ENCODE peak calls at places on chromosomes 2 and 18, in seven cellular contexts. N, C, M, P, Y, D and Q are unnamed samples.

GRCh38 chr2:42252464-42252863 is 83.3 kb downstream of the EML4 start:
- DNase-seq in N (no peak), C (no peak), M (no peak), P (no peak), Y (no peak), D (no peak), Q (no peak)

GRCh38 chr2:6913415-6914157 is 3.6 kb upstream of the RNF144A start:
- DNase-seq in N (no peak), C (no peak), M (no peak), P (no peak), Y (no peak), D (no peak), Q (no peak)

GRCh38 chr2:239328306-239329191 is 72.3 kb downstream of the HDAC4 start:
- DNase-seq in N (no peak), C (peak), M (peak), P (peak), Y (peak), D (peak), Q (peak)

GRCh38 chr2:203913947-203914346 is 22.6 kb upstream of the ICOS start:
- DNase-seq in N (no peak), C (no peak), M (no peak), P (no peak), Y (no peak), D (no peak), Q (no peak)

GRCh38 chr2:66531156-66531555 is 96.2 kb downstream of the MEIS1 start:
- DNase-seq in N (no peak), C (no peak), M (peak), P (no peak), Y (no peak), D (no peak), Q (no peak)

GRCh38 chr2:180115675-180116074 is 108.6 kb upstream of the CWC22 start:
- DNase-seq in N (no peak), C (peak), M (peak), P (no peak), Y (no peak), D (no peak), Q (peak)

GRCh38 chr2:97908208-97908676 is 87.5 kb downstream of the TMEM131 start:
- DNase-seq in N (no peak), C (no peak), M (no peak), P (no peak), Y (no peak), D (no peak), Q (no peak)

GRCh38 chr2:224442092-224442999 is 40.4 kb upstream of the FAM124B start:
- DNase-seq in N (no peak), C (peak), M (no peak), P (no peak), Y (no peak), D (no peak), Q (peak)

GRCh38 chr18:48525671-48526070 is 13.2 kb upstream of the CTIF start:
- DNase-seq in N (no peak), C (no peak), M (no peak), P (no peak), Y (no peak), D (no peak), Q (no peak)

GRCh38 chr18:79005653-79006052 is 26.0 kb downstream of the SALL3 start:
- DNase-seq in N (no peak), C (no peak), M (no peak), P (no peak), Y (no peak), D (peak), Q (no peak)

GRCh38 chr2:132923787-132924186 is 253.8 kb upstream of the LYPD1 start:
- DNase-seq in N (no peak), C (peak), M (peak), P (no peak), Y (no peak), D (no peak), Q (peak)

GRCh38 chr18:8283901-8284585 is 325.2 kb upstream of the RAB12 start:
- DNase-seq in N (no peak), C (peak), M (peak), P (no peak), Y (no peak), D (no peak), Q (peak)

GRCh38 chr18:79309572-79310278 is 86.0 kb upstream of the NFATC1 start:
- DNase-seq in N (no peak), C (peak), M (no peak), P (no peak), Y (no peak), D (no peak), Q (no peak)

GRCh38 chr2:215931256-215931903 is 82.0 kb downstream of the MREG start:
- DNase-seq in N (no peak), C (peak), M (peak), P (peak), Y (peak), D (peak), Q (peak)

GRCh38 chr2:101330253-101330921 is 21.9 kb upstream of the RNF149 start:
- DNase-seq in N (no peak), C (peak), M (no peak), P (peak), Y (peak), D (peak), Q (no peak)

GRCh38 chr2:219142329-219142728 is 18.3 kb downstream of the NHEJ1 start:
- DNase-seq in N (no peak), C (peak), M (peak), P (peak), Y (no peak), D (no peak), Q (peak)

GRCh38 chr18:57789105-57789504 is 14.0 kb downstream of the ATP8B1 start:
- DNase-seq in N (no peak), C (peak), M (peak), P (no peak), Y (no peak), D (no peak), Q (peak)

GRCh38 chr2:174329157-174329715 is 5.5 kb upstream of the SP9 start:
- DNase-seq in N (no peak), C (no peak), M (no peak), P (no peak), Y (no peak), D (no peak), Q (no peak)

GRCh38 chr2:67782443-67782842 is 280.4 kb downstream of the C1D start:
- DNase-seq in N (no peak), C (peak), M (peak), P (no peak), Y (no peak), D (no peak), Q (peak)

GRCh38 chr2:111100765-111101162 is 19.9 kb upstream of the BCL2L11 start:
- DNase-seq in N (no peak), C (no peak), M (no peak), P (no peak), Y (no peak), D (no peak), Q (no peak)

GRCh38 chr2:64692401-64692800 is 38.7 kb upstream of the SERTAD2 start:
- DNase-seq in N (no peak), C (peak), M (peak), P (no peak), Y (no peak), D (no peak), Q (peak)

GRCh38 chr18:48727685-48728084 is 188.9 kb downstream of the CTIF start:
- DNase-seq in N (no peak), C (no peak), M (no peak), P (no peak), Y (no peak), D (no peak), Q (peak)

GRCh38 chr2:222739939-222740338 is 68.5 kb downstream of the MOGAT1 start:
- DNase-seq in N (no peak), C (no peak), M (no peak), P (no peak), Y (no peak), D (no peak), Q (no peak)

GRCh38 chr18:61322265-61322873 is 10.9 kb upstream of the CDH20 start:
- DNase-seq in N (no peak), C (peak), M (peak), P (peak), Y (peak), D (peak), Q (peak)

GRCh38 chr18:27130029-27130428 is 55.1 kb downstream of the CHST9 start:
- DNase-seq in N (no peak), C (no peak), M (no peak), P (no peak), Y (no peak), D (no peak), Q (no peak)

GRCh38 chr18:76823574-76823973 is 1.2 kb downstream of the ZNF236 start:
- DNase-seq in N (peak), C (peak), M (peak), P (peak), Y (peak), D (peak), Q (no peak)

GRCh38 chr2:28506112-28506511 is 10.3 kb downstream of the PLB1 start:
- DNase-seq in N (no peak), C (no peak), M (peak), P (no peak), Y (no peak), D (no peak), Q (no peak)

GRCh38 chr18:26470011-26470637 is 78.2 kb downstream of the KCTD1 start:
- DNase-seq in N (no peak), C (peak), M (peak), P (no peak), Y (no peak), D (no peak), Q (no peak)

GRCh38 chr2:106866636-106867035 is 19.3 kb downstream of the ST6GAL2 start:
- DNase-seq in N (no peak), C (no peak), M (no peak), P (no peak), Y (no peak), D (no peak), Q (no peak)

GRCh38 chr2:147181351-147182029 is 663.3 kb upstream of the ACVR2A start:
- DNase-seq in N (no peak), C (no peak), M (no peak), P (no peak), Y (no peak), D (no peak), Q (no peak)
- H3K4me3 ChIP-seq in N (no peak), C (no peak), M (no peak), P (no peak), Y (no peak), D (no peak), Q (no peak)

GRCh38 chr2:168212866-168213265 is 34.5 kb downstream of the STK39 start:
- DNase-seq in N (no peak), C (no peak), M (peak), P (no peak), Y (no peak), D (no peak), Q (peak)

GRCh38 chr2:168212167-168212566 is 35.2 kb downstream of the STK39 start:
- DNase-seq in N (no peak), C (no peak), M (no peak), P (no peak), Y (no peak), D (no peak), Q (no peak)

GRCh38 chr2:168210216-168210897 is 37.0 kb downstream of the STK39 start:
- DNase-seq in N (no peak), C (no peak), M (no peak), P (no peak), Y (no peak), D (no peak), Q (no peak)

GRCh38 chr2:168211664-168212163 is 35.7 kb downstream of the STK39 start:
- DNase-seq in N (no peak), C (no peak), M (peak), P (no peak), Y (no peak), D (no peak), Q (no peak)

GRCh38 chr2:168210898-168211570 is 36.4 kb downstream of the STK39 start:
- DNase-seq in N (no peak), C (peak), M (peak), P (no peak), Y (no peak), D (no peak), Q (peak)
- H3K4me3 ChIP-seq in N (peak), C (no peak), M (no peak), P (no peak), Y (peak), D (peak), Q (no peak)

GRCh38 chr2:190360965-190361364 is 17.6 kb downstream of the INPP1 start:
- DNase-seq in N (no peak), C (no peak), M (no peak), P (no peak), Y (no peak), D (no peak), Q (no peak)

GRCh38 chr2:190362894-190363293 is 19.5 kb downstream of the INPP1 start:
- DNase-seq in N (no peak), C (no peak), M (no peak), P (no peak), Y (no peak), D (no peak), Q (no peak)

GRCh38 chr2:190359896-190360376 is 16.5 kb downstream of the INPP1 start:
- DNase-seq in N (no peak), C (peak), M (peak), P (peak), Y (peak), D (peak), Q (peak)

GRCh38 chr2:190361572-190361971 is 18.2 kb downstream of the INPP1 start:
- DNase-seq in N (no peak), C (no peak), M (no peak), P (no peak), Y (no peak), D (no peak), Q (no peak)

GRCh38 chr2:190360561-190360960 is 17.2 kb downstream of the INPP1 start:
- DNase-seq in N (no peak), C (no peak), M (peak), P (no peak), Y (no peak), D (no peak), Q (no peak)
- H3K4me3 ChIP-seq in N (no peak), C (no peak), M (no peak), P (no peak), Y (no peak), D (no peak), Q (no peak)

GRCh38 chr2:2564300-2565085 is 233.4 kb upstream of the MYT1L start:
- DNase-seq in N (no peak), C (no peak), M (no peak), P (no peak), Y (no peak), D (no peak), Q (no peak)
- H3K4me3 ChIP-seq in N (no peak), C (no peak), M (no peak), P (no peak), Y (no peak), D (no peak), Q (no peak)

DNA sequence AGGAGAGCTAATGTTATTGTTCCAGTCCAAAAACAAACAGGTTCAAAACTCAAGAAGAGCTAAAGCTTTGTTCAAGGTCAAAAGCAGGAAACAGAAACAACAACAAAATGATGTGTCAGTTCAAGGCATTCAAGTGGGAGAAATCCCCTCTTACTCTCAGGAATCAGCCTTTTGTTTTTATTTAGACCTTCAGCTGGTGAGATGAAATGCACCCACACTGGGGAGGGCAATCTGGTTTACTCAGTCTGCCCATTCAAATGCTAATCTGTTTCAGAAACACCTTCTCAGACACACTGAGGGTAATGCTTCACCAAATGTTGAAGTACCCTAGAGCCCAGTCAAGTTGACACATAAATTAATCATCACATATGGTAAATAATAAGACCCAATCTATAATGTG is 150.6 kb downstream of the TMX3 start:
- DNase-seq in N (no peak), C (no peak), M (no peak), P (no peak), Y (no peak), D (no peak), Q (no peak)
- H3K4me3 ChIP-seq in N (no peak), C (no peak), M (no peak), P (no peak), Y (no peak), D (no peak), Q (no peak)

GRCh38 chr2:232521098-232521497 is 910 bp downstream of the PRSS56 start:
- DNase-seq in N (no peak), C (no peak), M (no peak), P (no peak), Y (no peak), D (no peak), Q (no peak)

GRCh38 chr2:232522855-232523681 is 2.9 kb downstream of the PRSS56 start:
- DNase-seq in N (no peak), C (no peak), M (no peak), P (no peak), Y (no peak), D (no peak), Q (no peak)

GRCh38 chr2:232523682-232524597 is 2.0 kb upstream of the CHRND start:
- DNase-seq in N (no peak), C (peak), M (peak), P (no peak), Y (no peak), D (no peak), Q (peak)

GRCh38 chr2:232521524-232521923 is 1.3 kb downstream of the PRSS56 start:
- DNase-seq in N (no peak), C (no peak), M (no peak), P (no peak), Y (no peak), D (no peak), Q (no peak)

DNA sequence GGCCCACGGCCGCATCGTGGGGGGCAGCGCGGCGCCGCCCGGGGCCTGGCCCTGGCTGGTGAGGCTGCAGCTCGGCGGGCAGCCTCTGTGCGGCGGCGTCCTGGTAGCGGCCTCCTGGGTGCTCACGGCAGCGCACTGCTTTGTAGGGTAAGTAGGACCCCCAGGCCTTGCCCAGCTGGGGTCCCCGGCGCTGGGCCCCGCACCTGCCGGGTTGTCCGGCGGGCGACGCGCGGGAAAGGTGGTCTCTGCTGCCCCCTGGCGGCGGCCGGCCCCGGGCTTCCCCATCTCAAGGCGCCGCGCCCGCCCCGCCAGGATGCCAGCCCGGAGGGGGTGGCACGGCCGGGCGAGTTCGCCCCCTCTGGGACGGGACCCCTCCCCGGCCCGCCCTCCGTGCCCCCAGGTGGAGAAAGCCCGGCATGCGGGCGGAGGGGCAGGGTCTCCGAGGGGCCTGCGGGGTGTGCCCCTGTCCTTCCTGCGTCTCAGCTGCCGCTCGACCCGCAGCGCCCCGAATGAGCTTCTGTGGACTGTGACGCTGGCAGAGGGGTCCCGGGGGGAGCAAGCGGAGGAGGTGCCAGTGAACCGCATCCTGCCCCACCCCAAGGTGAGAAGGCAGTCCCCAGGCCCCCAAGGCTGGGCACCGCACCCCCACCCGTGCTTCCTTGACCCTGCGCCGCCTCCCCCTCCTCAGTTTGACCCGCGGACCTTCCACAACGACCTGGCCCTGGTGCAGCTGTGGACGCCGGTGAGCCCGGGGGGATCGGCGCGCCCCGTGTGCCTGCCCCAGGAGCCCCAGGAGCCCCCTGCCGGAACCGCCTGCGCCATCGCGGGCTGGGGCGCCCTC is 2.0 kb downstream of the PRSS56 start:
- DNase-seq in N (no peak), C (no peak), M (no peak), P (peak), Y (peak), D (peak), Q (no peak)
- H3K4me3 ChIP-seq in N (no peak), C (no peak), M (no peak), P (no peak), Y (peak), D (peak), Q (no peak)

GRCh38 chr2:227864161-227864756 is 7.2 kb upstream of the DAW1 start:
- DNase-seq in N (no peak), C (peak), M (peak), P (no peak), Y (no peak), D (no peak), Q (peak)
- H3K4me3 ChIP-seq in N (no peak), C (no peak), M (no peak), P (no peak), Y (no peak), D (no peak), Q (peak)

GRCh38 chr2:138501427-138502252 is at the start of gene SPOPL:
- DNase-seq in N (peak), C (peak), M (peak), P (peak), Y (peak), D (peak), Q (peak)

GRCh38 chr2:138499684-138500083 is 1.9 kb upstream of the SPOPL start:
- DNase-seq in N (no peak), C (no peak), M (no peak), P (no peak), Y (no peak), D (no peak), Q (no peak)

GRCh38 chr2:138502253-138503086 is 900 bp downstream of the SPOPL start:
- DNase-seq in N (no peak), C (peak), M (no peak), P (no peak), Y (no peak), D (no peak), Q (no peak)

GRCh38 chr2:138503087-138503442 is 1.5 kb downstream of the SPOPL start:
- DNase-seq in N (no peak), C (no peak), M (no peak), P (no peak), Y (no peak), D (no peak), Q (no peak)

GRCh38 chr2:138500592-138501426 is 761 bp upstream of the SPOPL start:
- DNase-seq in N (no peak), C (no peak), M (no peak), P (no peak), Y (no peak), D (no peak), Q (no peak)
- H3K4me3 ChIP-seq in N (peak), C (peak), M (peak), P (peak), Y (peak), D (peak), Q (peak)

DNA sequence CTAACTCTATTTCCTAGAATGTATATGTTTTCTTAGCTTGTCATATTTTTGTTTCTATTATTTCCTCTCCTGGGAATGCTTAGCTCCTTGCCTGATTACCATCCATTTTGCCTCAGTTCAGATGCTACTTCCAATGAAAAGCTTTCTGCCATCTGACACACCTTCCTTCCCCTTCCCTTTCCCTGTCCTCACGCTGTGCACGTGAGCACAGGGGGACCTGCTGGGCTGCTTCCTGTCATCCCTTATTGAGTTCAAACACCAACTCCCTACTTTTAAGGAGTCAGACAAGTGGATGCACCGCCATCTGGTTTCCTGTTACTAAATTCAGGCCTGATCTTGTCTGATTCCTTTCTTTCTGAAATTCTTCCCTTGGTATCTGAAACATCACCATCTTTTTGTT is 2.4 kb upstream of the INO80C start:
- DNase-seq in N (no peak), C (no peak), M (no peak), P (no peak), Y (no peak), D (no peak), Q (no peak)
- H3K4me3 ChIP-seq in N (no peak), C (no peak), M (no peak), P (no peak), Y (no peak), D (no peak), Q (no peak)